ENCODE peak calls at places on chromosomes 13 and 19, in six cellular contexts. X, D, Y, J, S and L are unnamed samples. For H3K4me1, the result is how much of the 10 kb centered on the place peaks cover.

GRCh38 chr13:95025116-95025515 is 276.1 kb downstream of the ABCC4 start:
- ATAC-seq in X (no peak), D (no peak), Y (no peak), J (no peak), S (no peak), L (no peak)

GRCh38 chr19:38650911-38651584 is 3.6 kb downstream of the ACTN4 start:
- ATAC-seq in X (no peak), D (peak), Y (no peak), J (peak), S (no peak), L (peak)

GRCh38 chr19:3783660-3784584 is 2.3 kb downstream of the MATK start:
- ATAC-seq in X (no peak), D (peak), Y (peak), J (no peak), S (peak), L (no peak)

GRCh38 chr19:15456871-15457700 is 7.3 kb downstream of the RASAL3 start:
- ATAC-seq in X (peak), D (peak), Y (peak), J (no peak), S (no peak), L (no peak)

GRCh38 chr13:34164585-34164984 is 346.6 kb downstream of the RFC3 start:
- ATAC-seq in X (no peak), D (no peak), Y (no peak), J (no peak), S (no peak), L (no peak)

GRCh38 chr19:22784051-22784450 is at the start of gene ZNF99:
- ATAC-seq in X (no peak), D (no peak), Y (no peak), J (peak), S (no peak), L (peak)

GRCh38 chr19:45598267-45599011 is 3.6 kb downstream of the GPR4 start:
- ATAC-seq in X (no peak), D (peak), Y (no peak), J (peak), S (no peak), L (no peak)

GRCh38 chr13:29805994-29806748 is 44.2 kb downstream of the UBL3 start:
- ATAC-seq in X (peak), D (no peak), Y (no peak), J (no peak), S (no peak), L (no peak)

GRCh38 chr13:37418490-37418889 is 180.1 kb downstream of the POSTN start:
- ATAC-seq in X (no peak), D (no peak), Y (no peak), J (no peak), S (no peak), L (no peak)

GRCh38 chr19:20964798-20965197 is 41.7 kb downstream of the ZNF85 start:
- ATAC-seq in X (no peak), D (no peak), Y (no peak), J (no peak), S (peak), L (no peak)

GRCh38 chr19:18514800-18515682 is 6.8 kb downstream of the ELL start:
- ATAC-seq in X (no peak), D (peak), Y (peak), J (peak), S (peak), L (peak)

GRCh38 chr19:23402388-23402787 is 7.1 kb upstream of the ZNF91 start:
- ATAC-seq in X (no peak), D (no peak), Y (no peak), J (no peak), S (no peak), L (no peak)

DNA sequence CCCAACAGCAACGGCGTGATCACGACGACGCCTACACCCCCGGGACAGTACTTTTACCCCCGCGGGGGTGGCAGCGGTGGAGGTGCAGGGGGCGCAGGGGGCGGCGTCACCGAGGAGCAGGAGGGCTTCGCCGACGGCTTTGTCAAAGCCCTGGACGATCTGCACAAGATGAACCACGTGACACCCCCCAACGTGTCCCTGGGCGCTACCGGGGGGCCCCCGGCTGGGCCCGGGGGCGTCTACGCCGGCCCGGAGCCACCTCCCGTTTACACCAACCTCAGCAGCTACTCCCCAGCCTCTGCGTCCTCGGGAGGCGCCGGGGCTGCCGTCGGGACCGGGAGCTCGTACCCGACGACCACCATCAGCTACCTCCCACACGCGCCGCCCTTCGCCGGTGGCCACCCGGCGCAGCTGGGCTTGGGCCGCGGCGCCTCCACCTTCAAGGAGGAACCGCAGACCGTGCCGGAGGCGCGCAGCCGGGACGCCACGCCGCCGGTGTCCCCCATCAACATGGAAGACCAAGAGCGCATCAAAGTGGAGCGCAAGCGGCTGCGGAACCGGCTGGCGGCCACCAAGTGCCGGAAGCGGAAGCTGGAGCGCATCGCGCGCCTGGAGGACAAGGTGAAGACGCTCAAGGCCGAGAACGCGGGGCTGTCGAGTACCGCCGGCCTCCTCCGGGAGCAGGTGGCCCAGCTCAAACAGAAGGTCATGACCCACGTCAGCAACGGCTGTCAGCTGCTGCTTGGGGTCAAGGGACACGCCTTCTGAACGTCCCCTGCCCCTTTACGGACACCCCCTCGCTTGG is 964 bp downstream of the JUNB start:
- ATAC-seq in X (peak), D (no peak), Y (peak), J (no peak), S (no peak), L (no peak)
- H3K4me1 ChIP-seq in X (under half), D (under half), Y (under half), J (under half), S (half or more), L (under half)

DNA sequence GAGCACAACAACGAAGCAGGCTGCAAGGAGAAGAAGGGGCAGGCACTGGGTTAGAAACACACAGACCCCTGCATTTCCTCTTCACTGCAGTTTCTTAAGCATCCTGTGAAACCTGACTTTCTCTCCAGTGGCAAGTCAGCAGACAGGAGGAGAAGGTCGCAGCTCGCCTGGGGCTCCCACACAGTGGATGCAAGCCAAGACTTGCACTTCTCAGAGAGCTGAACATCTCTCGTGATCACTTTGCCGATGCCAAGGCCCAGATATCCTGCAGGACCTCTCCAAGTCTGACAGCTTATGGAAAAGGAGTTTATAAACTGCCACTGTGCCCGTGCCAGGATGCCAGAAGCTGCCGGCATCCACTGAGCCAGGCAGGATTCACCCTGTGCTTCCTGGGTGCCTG is 18.4 kb downstream of the TMEM272 start:
- ATAC-seq in X (no peak), D (no peak), Y (no peak), J (no peak), S (no peak), L (peak)
- TF ChIP-seq EP300 in X (no peak), D (no peak), Y (no peak), J (no peak), S (no peak), L (no peak)

GRCh38 chr13:20389696-20390525 is 135.7 kb downstream of the CRYL1 start:
- ATAC-seq in X (no peak), D (no peak), Y (no peak), J (no peak), S (no peak), L (no peak)
- TF ChIP-seq CTCF in X (no peak), D (no peak), Y (no peak), J (no peak), S (no peak), L (no peak)

DNA sequence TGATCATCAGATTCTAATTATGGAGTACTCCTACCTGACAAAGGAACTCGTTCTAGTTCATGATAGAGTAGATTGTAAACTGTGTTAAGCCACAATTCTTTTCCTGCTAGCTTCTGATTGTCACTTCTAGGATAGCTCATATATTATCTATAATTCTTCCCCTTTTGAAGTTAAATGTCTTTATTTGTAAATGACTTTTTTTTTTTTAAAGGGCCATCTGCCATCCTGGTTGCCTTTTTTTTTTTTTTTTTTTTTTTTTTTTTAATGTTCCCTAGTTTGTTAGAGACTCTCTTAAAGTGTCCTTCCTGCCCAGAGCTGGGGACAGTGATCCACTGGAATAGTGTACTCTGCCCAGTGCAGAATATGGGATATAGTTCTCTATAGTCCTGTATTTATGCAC is 4.3 kb downstream of the CHAMP1 start:
- ATAC-seq in X (no peak), D (no peak), Y (no peak), J (no peak), S (no peak), L (no peak)
- H3K4me1 ChIP-seq in X (under half), D (under half), Y (under half), J (under half), S (half or more), L (half or more)

GRCh38 chr19:39987167-39987566 is 9.7 kb upstream of the ZNF546 start:
- ATAC-seq in X (no peak), D (no peak), Y (no peak), J (no peak), S (no peak), L (no peak)

GRCh38 chr19:39982883-39983282 is 11.9 kb downstream of the PSMC4 start:
- ATAC-seq in X (no peak), D (no peak), Y (no peak), J (no peak), S (no peak), L (no peak)

GRCh38 chr19:39987596-39987995 is 9.3 kb upstream of the ZNF546 start:
- ATAC-seq in X (no peak), D (no peak), Y (no peak), J (no peak), S (no peak), L (no peak)

GRCh38 chr19:39983695-39984302 is 12.8 kb downstream of the PSMC4 start:
- ATAC-seq in X (no peak), D (peak), Y (peak), J (no peak), S (no peak), L (no peak)

GRCh38 chr19:39986643-39987042 is 10.2 kb upstream of the ZNF546 start:
- ATAC-seq in X (no peak), D (no peak), Y (no peak), J (no peak), S (no peak), L (no peak)
- TF ChIP-seq EP300 in X (no peak), D (no peak), Y (no peak), J (no peak), S (no peak), L (no peak)

GRCh38 chr13:41061075-41061913 is at the start of gene WBP4:
- ATAC-seq in X (peak), D (peak), Y (peak), J (peak), S (peak), L (peak)
- TF ChIP-seq CTCF in X (no peak), D (no peak), Y (peak), J (no peak), S (no peak), L (peak)

DNA sequence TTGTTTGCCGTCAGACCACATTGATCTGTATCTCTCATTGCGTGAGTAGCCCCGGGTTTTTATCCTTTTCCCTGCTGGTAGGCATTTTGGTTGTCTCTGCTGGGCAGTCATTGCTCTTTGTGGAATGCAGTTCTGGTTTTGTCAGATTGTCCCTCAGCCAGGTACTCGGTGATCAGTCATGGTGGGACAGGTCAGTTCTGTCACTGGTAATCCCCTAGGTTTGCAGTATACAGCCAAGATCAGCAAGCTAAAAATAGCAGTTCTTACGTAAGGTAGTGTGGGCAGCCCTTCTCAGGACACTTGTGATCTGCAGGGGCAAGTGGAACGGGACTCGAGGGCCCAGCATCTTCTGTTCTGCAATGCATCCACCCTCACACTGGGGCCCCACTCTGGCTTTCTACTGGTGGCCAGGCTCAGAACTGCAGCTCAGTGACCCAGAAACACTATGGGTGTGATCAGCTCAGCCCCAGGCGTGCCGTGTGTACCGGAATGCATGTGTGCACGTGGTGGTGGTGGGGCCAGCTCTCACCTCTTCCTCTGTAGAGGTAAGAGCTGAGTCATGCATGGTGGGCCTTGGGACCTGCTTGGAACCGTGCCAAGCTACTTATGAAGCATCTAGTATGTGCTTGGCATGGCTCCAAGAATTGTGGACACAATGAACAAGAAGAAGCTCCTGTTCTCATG is 6.3 kb downstream of the PLEKHF1 start:
- ATAC-seq in X (peak), D (peak), Y (peak), J (peak), S (peak), L (peak)
- H3K4me1 ChIP-seq in X (half or more), D (under half), Y (under half), J (half or more), S (under half), L (half or more)

GRCh38 chr19:47428177-47428894 is 9.0 kb upstream of the MEIS3 start:
- ATAC-seq in X (peak), D (peak), Y (peak), J (peak), S (peak), L (peak)
- TF ChIP-seq EP300 in X (no peak), D (no peak), Y (no peak), J (no peak), S (no peak), L (no peak)